ENCODE peak calls at places on chromosomes 6 and 20, in eight cellular contexts. One of them, this sample, is unnamed.

GRCh38 chr6:137928286-137928685 is 61.2 kb downstream of the TNFAIP3 start:
- DNase-seq in H1: no peak
- DNase-seq in RWPE1: no peak
- DNase-seq in PC-3: no peak
- DNase-seq in HepG2: no peak
- DNase-seq in fibroblast of lung: no peak
- DNase-seq in aorta: peak
- DNase-seq in AG04450: no peak
- DNase-seq in this sample: no peak

GRCh38 chr6:16450821-16451220 is 212.4 kb downstream of the GMPR start:
- DNase-seq in H1: no peak
- DNase-seq in RWPE1: no peak
- DNase-seq in PC-3: peak
- DNase-seq in HepG2: no peak
- DNase-seq in fibroblast of lung: peak
- DNase-seq in aorta: no peak
- DNase-seq in AG04450: peak
- DNase-seq in this sample: no peak

GRCh38 chr6:131917763-131918649 is 33.2 kb downstream of the CCN2 start:
- DNase-seq in H1: no peak
- DNase-seq in RWPE1: no peak
- DNase-seq in PC-3: no peak
- DNase-seq in HepG2: no peak
- DNase-seq in fibroblast of lung: no peak
- DNase-seq in aorta: no peak
- DNase-seq in AG04450: no peak
- DNase-seq in this sample: no peak

GRCh38 chr6:77015350-77015749 is 447.9 kb downstream of the HTR1B start:
- DNase-seq in H1: no peak
- DNase-seq in RWPE1: no peak
- DNase-seq in PC-3: no peak
- DNase-seq in HepG2: no peak
- DNase-seq in fibroblast of lung: peak
- DNase-seq in aorta: no peak
- DNase-seq in AG04450: no peak
- DNase-seq in this sample: peak

GRCh38 chr6:277746-278145 is 14.5 kb upstream of the DUSP22 start:
- DNase-seq in H1: no peak
- DNase-seq in RWPE1: no peak
- DNase-seq in PC-3: no peak
- DNase-seq in HepG2: no peak
- DNase-seq in fibroblast of lung: no peak
- DNase-seq in aorta: no peak
- DNase-seq in AG04450: no peak
- DNase-seq in this sample: no peak

GRCh38 chr20:62285722-62286121 is 17.1 kb upstream of the ADRM1 start:
- DNase-seq in H1: no peak
- DNase-seq in RWPE1: no peak
- DNase-seq in PC-3: no peak
- DNase-seq in HepG2: no peak
- DNase-seq in fibroblast of lung: no peak
- DNase-seq in aorta: no peak
- DNase-seq in AG04450: no peak
- DNase-seq in this sample: no peak

GRCh38 chr20:4951299-4951698 is 50.0 kb downstream of the SLC23A2 start:
- DNase-seq in H1: no peak
- DNase-seq in RWPE1: peak
- DNase-seq in PC-3: peak
- DNase-seq in HepG2: no peak
- DNase-seq in fibroblast of lung: peak
- DNase-seq in aorta: peak
- DNase-seq in AG04450: no peak
- DNase-seq in this sample: peak

GRCh38 chr20:50191065-50191565 is 485 bp downstream of the CEBPB start:
- DNase-seq in H1: no peak
- DNase-seq in RWPE1: peak
- DNase-seq in PC-3: peak
- DNase-seq in HepG2: no peak
- DNase-seq in fibroblast of lung: no peak
- DNase-seq in aorta: peak
- DNase-seq in AG04450: no peak
- DNase-seq in this sample: no peak

DNA sequence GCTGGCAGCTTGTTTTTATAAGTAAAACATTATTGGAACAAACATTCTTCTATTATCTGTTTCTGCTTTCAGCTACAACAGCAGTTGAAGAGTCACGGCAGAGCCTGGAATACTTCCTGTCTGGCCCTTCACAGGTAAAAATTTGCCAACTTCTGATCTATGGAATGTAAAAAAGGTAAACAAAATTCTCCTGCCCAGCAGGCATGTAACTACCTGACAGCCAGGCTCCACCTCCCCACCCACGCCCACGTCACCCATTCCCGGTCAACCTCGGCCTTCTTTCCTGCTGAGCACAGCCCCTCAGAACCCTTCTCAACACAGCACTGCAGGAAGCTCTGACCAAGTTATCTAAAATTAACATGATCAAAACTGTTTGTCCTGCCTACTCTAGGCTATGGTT is 166.0 kb downstream of the DLL1 start:
- DNase-seq in H1: no peak
- DNase-seq in RWPE1: peak
- DNase-seq in PC-3: peak
- DNase-seq in HepG2: no peak
- DNase-seq in fibroblast of lung: no peak
- DNase-seq in aorta: no peak
- DNase-seq in AG04450: no peak
- DNase-seq in this sample: peak
- H3K27ac ChIP-seq in H1: no peak
- H3K27ac ChIP-seq in RWPE1: peak
- H3K27ac ChIP-seq in PC-3: no peak
- H3K27ac ChIP-seq in HepG2: no peak
- H3K27ac ChIP-seq in fibroblast of lung: no peak
- H3K27ac ChIP-seq in aorta: no peak
- H3K27ac ChIP-seq in AG04450: no peak
- H3K27ac ChIP-seq in this sample: peak

GRCh38 chr6:43705996-43706395 is 18.4 kb upstream of the MRPS18A start:
- DNase-seq in H1: no peak
- DNase-seq in RWPE1: no peak
- DNase-seq in PC-3: no peak
- DNase-seq in HepG2: no peak
- DNase-seq in fibroblast of lung: peak
- DNase-seq in aorta: no peak
- DNase-seq in AG04450: no peak
- DNase-seq in this sample: no peak

GRCh38 chr6:43702522-43703440 is 15.2 kb upstream of the MRPS18A start:
- DNase-seq in H1: peak
- DNase-seq in RWPE1: peak
- DNase-seq in PC-3: peak
- DNase-seq in HepG2: peak
- DNase-seq in fibroblast of lung: peak
- DNase-seq in aorta: peak
- DNase-seq in AG04450: peak
- DNase-seq in this sample: no peak

GRCh38 chr6:43702147-43702521 is 14.5 kb upstream of the MRPS18A start:
- DNase-seq in H1: no peak
- DNase-seq in RWPE1: no peak
- DNase-seq in PC-3: no peak
- DNase-seq in HepG2: no peak
- DNase-seq in fibroblast of lung: no peak
- DNase-seq in aorta: no peak
- DNase-seq in AG04450: no peak
- DNase-seq in this sample: no peak

GRCh38 chr6:43706788-43707187 is 19.2 kb upstream of the MRPS18A start:
- DNase-seq in H1: no peak
- DNase-seq in RWPE1: no peak
- DNase-seq in PC-3: no peak
- DNase-seq in HepG2: peak
- DNase-seq in fibroblast of lung: peak
- DNase-seq in aorta: no peak
- DNase-seq in AG04450: no peak
- DNase-seq in this sample: no peak

GRCh38 chr6:43703512-43704429 is 16.2 kb upstream of the MRPS18A start:
- DNase-seq in H1: no peak
- DNase-seq in RWPE1: no peak
- DNase-seq in PC-3: no peak
- DNase-seq in HepG2: no peak
- DNase-seq in fibroblast of lung: no peak
- DNase-seq in aorta: no peak
- DNase-seq in AG04450: no peak
- DNase-seq in this sample: no peak
- H3K27ac ChIP-seq in H1: peak
- H3K27ac ChIP-seq in RWPE1: peak
- H3K27ac ChIP-seq in PC-3: peak
- H3K27ac ChIP-seq in HepG2: no peak
- H3K27ac ChIP-seq in fibroblast of lung: peak
- H3K27ac ChIP-seq in aorta: no peak
- H3K27ac ChIP-seq in AG04450: no peak
- H3K27ac ChIP-seq in this sample: peak

GRCh38 chr20:1122388-1123315 is 4.2 kb downstream of the PSMF1 start:
- DNase-seq in H1: no peak
- DNase-seq in RWPE1: no peak
- DNase-seq in PC-3: peak
- DNase-seq in HepG2: peak
- DNase-seq in fibroblast of lung: peak
- DNase-seq in aorta: peak
- DNase-seq in AG04450: no peak
- DNase-seq in this sample: peak

GRCh38 chr20:1127840-1128239 is 9.4 kb downstream of the PSMF1 start:
- DNase-seq in H1: no peak
- DNase-seq in RWPE1: no peak
- DNase-seq in PC-3: peak
- DNase-seq in HepG2: no peak
- DNase-seq in fibroblast of lung: no peak
- DNase-seq in aorta: no peak
- DNase-seq in AG04450: no peak
- DNase-seq in this sample: no peak

GRCh38 chr20:1121439-1121838 is 3.0 kb downstream of the PSMF1 start:
- DNase-seq in H1: no peak
- DNase-seq in RWPE1: no peak
- DNase-seq in PC-3: no peak
- DNase-seq in HepG2: no peak
- DNase-seq in fibroblast of lung: no peak
- DNase-seq in aorta: no peak
- DNase-seq in AG04450: no peak
- DNase-seq in this sample: no peak

GRCh38 chr20:1125266-1125665 is 6.9 kb downstream of the PSMF1 start:
- DNase-seq in H1: no peak
- DNase-seq in RWPE1: no peak
- DNase-seq in PC-3: no peak
- DNase-seq in HepG2: no peak
- DNase-seq in fibroblast of lung: no peak
- DNase-seq in aorta: no peak
- DNase-seq in AG04450: no peak
- DNase-seq in this sample: no peak

DNA sequence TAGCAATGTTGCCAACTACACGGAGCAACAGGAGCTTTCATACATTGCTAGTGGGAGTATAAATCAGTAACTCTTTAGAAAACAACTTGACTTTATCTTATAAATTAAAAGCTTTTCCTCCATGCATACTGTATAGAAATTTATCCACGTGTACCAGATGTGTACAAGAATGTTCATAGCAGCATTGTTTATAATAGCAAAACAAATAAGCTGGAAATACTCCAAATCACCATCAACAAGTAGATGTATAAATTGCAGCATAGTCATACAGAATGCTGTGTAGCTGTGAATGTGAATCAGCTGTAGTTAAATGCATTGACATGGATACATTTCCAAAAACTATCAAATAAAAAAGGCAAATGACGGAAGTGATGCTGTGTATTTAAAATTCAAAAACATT is 6.0 kb downstream of the PSMF1 start:
- DNase-seq in H1: no peak
- DNase-seq in RWPE1: no peak
- DNase-seq in PC-3: no peak
- DNase-seq in HepG2: no peak
- DNase-seq in fibroblast of lung: no peak
- DNase-seq in aorta: no peak
- DNase-seq in AG04450: no peak
- DNase-seq in this sample: no peak
- H3K27ac ChIP-seq in H1: no peak
- H3K27ac ChIP-seq in RWPE1: no peak
- H3K27ac ChIP-seq in PC-3: no peak
- H3K27ac ChIP-seq in HepG2: no peak
- H3K27ac ChIP-seq in fibroblast of lung: no peak
- H3K27ac ChIP-seq in aorta: no peak
- H3K27ac ChIP-seq in AG04450: no peak
- H3K27ac ChIP-seq in this sample: no peak

GRCh38 chr6:119035459-119035858 is 43.0 kb downstream of the FAM184A start:
- DNase-seq in H1: no peak
- DNase-seq in RWPE1: no peak
- DNase-seq in PC-3: no peak
- DNase-seq in HepG2: no peak
- DNase-seq in fibroblast of lung: no peak
- DNase-seq in aorta: no peak
- DNase-seq in AG04450: no peak
- DNase-seq in this sample: no peak
- H3K27ac ChIP-seq in H1: no peak
- H3K27ac ChIP-seq in RWPE1: no peak
- H3K27ac ChIP-seq in PC-3: no peak
- H3K27ac ChIP-seq in HepG2: no peak
- H3K27ac ChIP-seq in fibroblast of lung: no peak
- H3K27ac ChIP-seq in aorta: no peak
- H3K27ac ChIP-seq in AG04450: no peak
- H3K27ac ChIP-seq in this sample: no peak

GRCh38 chr6:129440691-129441090 is 269.3 kb downstream of the ARHGAP18 start:
- DNase-seq in H1: no peak
- DNase-seq in RWPE1: no peak
- DNase-seq in PC-3: no peak
- DNase-seq in HepG2: no peak
- DNase-seq in fibroblast of lung: peak
- DNase-seq in aorta: no peak
- DNase-seq in AG04450: no peak
- DNase-seq in this sample: no peak
- H3K27ac ChIP-seq in H1: no peak
- H3K27ac ChIP-seq in RWPE1: no peak
- H3K27ac ChIP-seq in PC-3: no peak
- H3K27ac ChIP-seq in HepG2: no peak
- H3K27ac ChIP-seq in fibroblast of lung: no peak
- H3K27ac ChIP-seq in aorta: no peak
- H3K27ac ChIP-seq in AG04450: no peak
- H3K27ac ChIP-seq in this sample: no peak

DNA sequence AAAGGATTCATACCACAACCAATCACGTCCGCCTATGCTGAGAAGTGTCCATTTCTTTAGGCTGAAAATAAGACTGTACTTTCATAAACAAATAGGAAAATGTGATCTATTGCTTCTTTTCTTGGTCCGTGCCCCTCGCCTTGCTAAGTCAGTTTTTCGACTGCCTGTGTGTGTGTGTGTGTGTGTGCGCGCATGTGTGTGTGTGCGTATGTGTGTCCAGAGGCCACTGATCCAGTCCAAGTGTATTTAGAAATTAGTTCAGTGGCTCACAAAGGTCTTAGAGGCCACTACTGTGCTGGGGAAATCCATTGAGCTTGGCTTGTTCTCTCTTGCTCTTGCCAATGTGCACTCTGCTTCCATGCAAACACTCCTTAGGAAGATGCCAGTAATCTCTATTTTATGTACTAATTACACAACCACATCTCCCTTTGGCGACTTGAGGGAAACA is 50.5 kb downstream of the SLC22A23 start:
- DNase-seq in H1: no peak
- DNase-seq in RWPE1: no peak
- DNase-seq in PC-3: no peak
- DNase-seq in HepG2: no peak
- DNase-seq in fibroblast of lung: no peak
- DNase-seq in aorta: no peak
- DNase-seq in AG04450: no peak
- DNase-seq in this sample: no peak
- H3K27ac ChIP-seq in H1: no peak
- H3K27ac ChIP-seq in RWPE1: peak
- H3K27ac ChIP-seq in PC-3: no peak
- H3K27ac ChIP-seq in HepG2: peak
- H3K27ac ChIP-seq in fibroblast of lung: no peak
- H3K27ac ChIP-seq in aorta: no peak
- H3K27ac ChIP-seq in AG04450: no peak
- H3K27ac ChIP-seq in this sample: peak

This sample was measured in epithelial cell of prostate.